ENCODE peak calls at places on chromosome 4, in eight cellular contexts. Z is Peyer's patch, I is kidney epithelial cell, E is heart left ventricle, W is cardiac muscle cell, J is brain microvascular endothelial cell, R is AG04450, O is endothelial cell of umbilical vein. A is an unnamed sample.

GRCh38 chr4:177759714-177760113 is 317.5 kb upstream of the AGA start:
- DNase-seq in Z (no peak), I (no peak), E (no peak), W (no peak), J (no peak), R (no peak), O (no peak), A (no peak)

GRCh38 chr4:64266263-64266662 is 143.0 kb downstream of the TECRL start:
- DNase-seq in Z (no peak), I (no peak), E (no peak), W (peak), J (no peak), R (no peak), O (no peak), A (no peak)

GRCh38 chr4:77586953-77587383 is 18.7 kb upstream of the CXCL13 start:
- DNase-seq in Z (no peak), I (no peak), E (no peak), W (no peak), J (no peak), R (no peak), O (no peak), A (no peak)

GRCh38 chr4:84750260-84750955 is 167.5 kb downstream of the CDS1 start:
- DNase-seq in Z (no peak), I (peak), E (no peak), W (peak), J (peak), R (peak), O (peak), A (no peak)

GRCh38 chr4:147755567-147756295 is 23.8 kb downstream of the ARHGAP10 start:
- DNase-seq in Z (no peak), I (no peak), E (no peak), W (no peak), J (no peak), R (peak), O (no peak), A (no peak)

GRCh38 chr4:184385705-184386141 is 88.6 kb downstream of the IRF2 start:
- DNase-seq in Z (no peak), I (no peak), E (peak), W (no peak), J (no peak), R (no peak), O (peak), A (no peak)

GRCh38 chr4:137621056-137621455 is 88.8 kb upstream of the PCDH18 start:
- DNase-seq in Z (no peak), I (no peak), E (no peak), W (no peak), J (peak), R (no peak), O (no peak), A (no peak)

GRCh38 chr4:1414831-1415680 is 8.8 kb upstream of the NKX1-1 start:
- DNase-seq in Z (no peak), I (no peak), E (no peak), W (no peak), J (no peak), R (no peak), O (no peak), A (no peak)

GRCh38 chr4:153114771-153115321 is 89.4 kb upstream of the TRIM2 start:
- DNase-seq in Z (no peak), I (no peak), E (no peak), W (no peak), J (peak), R (no peak), O (no peak), A (no peak)

GRCh38 chr4:165133150-165133549 is 20.5 kb upstream of the TMEM192 start:
- DNase-seq in Z (no peak), I (no peak), E (no peak), W (no peak), J (no peak), R (no peak), O (no peak), A (no peak)

GRCh38 chr4:83440148-83440814 is 15.3 kb downstream of the HELQ start:
- DNase-seq in Z (no peak), I (no peak), E (no peak), W (no peak), J (no peak), R (no peak), O (no peak), A (no peak)

GRCh38 chr4:25559508-25559907 is 96.1 kb upstream of the SLC34A2 start:
- DNase-seq in Z (no peak), I (no peak), E (no peak), W (no peak), J (no peak), R (no peak), O (no peak), A (no peak)

GRCh38 chr4:153788419-153789276 is at the start of gene SFRP2:
- DNase-seq in Z (peak), I (no peak), E (no peak), W (peak), J (no peak), R (no peak), O (no peak), A (no peak)

GRCh38 chr4:3660086-3660927 is 105.9 kb upstream of the ADRA2C start:
- DNase-seq in Z (no peak), I (no peak), E (no peak), W (no peak), J (no peak), R (no peak), O (no peak), A (peak)

GRCh38 chr4:24924309-24924781 is 11.5 kb upstream of the CCDC149 start:
- DNase-seq in Z (no peak), I (peak), E (no peak), W (no peak), J (peak), R (peak), O (no peak), A (no peak)

GRCh38 chr4:4610672-4611071 is 68.8 kb upstream of the STX18 start:
- DNase-seq in Z (no peak), I (no peak), E (no peak), W (no peak), J (no peak), R (no peak), O (no peak), A (no peak)

GRCh38 chr4:91171217-91171616 is 1044.0 kb downstream of the CCSER1 start:
- DNase-seq in Z (no peak), I (no peak), E (no peak), W (no peak), J (no peak), R (no peak), O (peak), A (no peak)

GRCh38 chr4:19913670-19914069 is 338.0 kb upstream of the SLIT2 start:
- DNase-seq in Z (no peak), I (peak), E (no peak), W (no peak), J (no peak), R (no peak), O (no peak), A (no peak)

GRCh38 chr4:95505149-95505548 is 43.6 kb downstream of the UNC5C start:
- DNase-seq in Z (no peak), I (peak), E (no peak), W (no peak), J (no peak), R (peak), O (peak), A (no peak)

GRCh38 chr4:14338206-14338605 is 664.1 kb upstream of the CPEB2 start:
- DNase-seq in Z (no peak), I (no peak), E (no peak), W (no peak), J (no peak), R (no peak), O (no peak), A (no peak)

GRCh38 chr4:144575181-144575580 is 70.8 kb upstream of the HHIP start:
- DNase-seq in Z (no peak), I (no peak), E (no peak), W (peak), J (no peak), R (no peak), O (peak), A (no peak)

GRCh38 chr4:134691915-134692314 is 490.3 kb upstream of the PABPC4L start:
- DNase-seq in Z (no peak), I (no peak), E (no peak), W (no peak), J (peak), R (no peak), O (no peak), A (no peak)

GRCh38 chr4:155948541-155948940 is 5.1 kb downstream of the CTSO start:
- DNase-seq in Z (no peak), I (no peak), E (no peak), W (no peak), J (no peak), R (no peak), O (no peak), A (no peak)

GRCh38 chr4:166165829-166166420 is 292.9 kb downstream of the TLL1 start:
- DNase-seq in Z (no peak), I (peak), E (no peak), W (peak), J (peak), R (peak), O (peak), A (no peak)

DNA sequence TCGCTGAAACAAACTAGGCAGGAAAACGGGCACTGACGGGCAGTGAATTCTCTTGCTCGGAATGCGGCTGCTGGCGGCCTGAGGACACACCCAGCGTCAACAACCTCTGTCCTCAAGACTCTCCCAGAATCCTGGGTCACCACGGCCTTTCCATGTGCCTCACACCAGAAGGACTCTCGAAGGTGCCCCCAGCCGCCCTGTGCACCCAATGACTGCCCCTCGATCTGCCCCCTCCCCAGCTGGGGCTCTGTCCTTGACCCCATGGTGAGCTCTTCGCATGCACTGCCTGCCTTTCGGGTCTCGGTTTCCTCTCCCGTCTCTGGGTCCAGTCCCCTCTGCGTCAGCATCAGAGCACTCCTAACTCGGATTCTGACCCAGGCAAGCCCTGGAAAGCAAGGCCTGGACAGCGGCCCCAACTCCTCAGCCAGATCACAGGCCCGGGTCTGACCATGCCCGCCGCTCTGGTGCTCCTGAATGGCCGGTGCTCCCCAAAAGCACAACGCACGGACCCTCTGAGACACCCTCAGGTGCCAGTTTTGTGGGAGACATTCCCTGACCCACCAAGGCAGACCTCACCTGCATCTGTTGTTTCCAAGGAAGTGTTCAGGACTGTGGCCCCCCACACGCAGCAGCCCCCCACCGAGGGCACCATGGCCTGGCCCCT is 56.0 kb downstream of the ACOX3 start:
- DNase-seq in Z (no peak), I (no peak), E (peak), W (no peak), J (no peak), R (no peak), O (no peak), A (no peak)
- H3K4me3 ChIP-seq in Z (no peak), I (no peak), E (no peak), W (no peak), J (no peak), R (no peak), O (no peak), A (no peak)

GRCh38 chr4:7850489-7850888 is 89.2 kb downstream of the AFAP1 start:
- DNase-seq in Z (no peak), I (no peak), E (no peak), W (no peak), J (no peak), R (no peak), O (no peak), A (no peak)
- TF ChIP-seq CTCF in Z (no peak), I (no peak), E (no peak), W (no peak), J (peak), R (no peak), O (no peak), A (no peak)

DNA sequence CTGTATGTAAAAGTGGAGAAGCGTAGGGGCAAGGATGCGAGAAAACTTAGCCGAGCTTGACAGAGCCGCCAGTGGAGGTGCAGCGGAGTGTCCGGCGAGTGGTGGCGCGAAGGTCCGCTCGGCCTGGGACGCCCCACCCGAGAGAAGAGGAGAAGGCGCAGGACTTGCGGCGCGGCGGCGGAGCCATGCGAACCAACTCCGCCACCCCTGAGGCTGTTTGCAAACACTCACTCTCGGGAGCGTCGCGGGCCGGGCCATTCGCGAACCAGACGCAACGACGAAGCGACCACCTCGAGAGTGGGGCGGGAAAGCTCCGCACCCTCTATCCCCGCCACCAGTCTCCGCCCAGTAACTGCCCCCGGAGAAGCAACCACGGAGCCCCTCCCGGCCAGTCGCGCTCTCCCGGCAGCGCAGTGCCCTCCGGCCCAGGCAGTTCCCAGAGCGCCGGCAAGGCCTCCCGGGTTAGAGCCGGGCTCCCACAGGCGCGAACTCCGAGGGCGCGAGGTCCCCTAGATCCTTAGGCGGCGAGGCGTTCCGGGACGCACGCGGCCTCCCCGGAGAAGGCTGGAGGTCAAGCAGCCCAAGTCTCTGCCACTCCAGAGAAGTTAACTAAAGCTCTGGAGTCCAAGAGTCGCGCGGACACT is 2.2 kb upstream of the MAB21L2 start:
- DNase-seq in Z (peak), I (no peak), E (peak), W (peak), J (no peak), R (no peak), O (no peak), A (peak)
- H3K4me3 ChIP-seq in Z (peak), I (peak), E (no peak), W (peak), J (peak), R (peak), O (no peak), A (peak)

DNA sequence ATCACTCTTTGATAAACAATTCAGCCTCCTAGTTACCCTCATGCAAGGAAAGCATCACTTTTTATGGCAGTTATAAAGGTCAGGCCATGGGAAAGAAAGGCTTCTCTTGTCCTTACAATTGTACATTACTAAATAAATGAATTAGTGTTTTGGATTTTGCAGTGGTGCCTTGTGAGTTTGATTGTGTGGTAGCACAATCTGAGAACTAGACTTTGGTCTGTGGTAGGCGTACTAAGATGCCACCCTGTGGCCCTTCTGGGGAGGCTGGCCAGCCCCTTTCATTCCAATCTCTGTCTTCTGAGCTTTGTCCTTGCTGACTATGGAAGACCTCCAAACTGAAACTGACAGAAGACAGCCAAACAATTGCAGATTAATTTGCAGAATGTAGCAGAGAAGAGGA is 14.6 kb upstream of the HNRNPD start:
- DNase-seq in Z (no peak), I (no peak), E (no peak), W (no peak), J (no peak), R (no peak), O (no peak), A (no peak)
- TF ChIP-seq CTCF in Z (peak), I (no peak), E (peak), W (no peak), J (peak), R (no peak), O (no peak), A (peak)

GRCh38 chr4:123352240-123352945 is 44.2 kb upstream of the SPRY1 start:
- DNase-seq in Z (no peak), I (no peak), E (no peak), W (no peak), J (no peak), R (no peak), O (peak), A (no peak)
- H3K4me3 ChIP-seq in Z (no peak), I (no peak), E (no peak), W (no peak), J (no peak), R (no peak), O (no peak), A (no peak)

DNA sequence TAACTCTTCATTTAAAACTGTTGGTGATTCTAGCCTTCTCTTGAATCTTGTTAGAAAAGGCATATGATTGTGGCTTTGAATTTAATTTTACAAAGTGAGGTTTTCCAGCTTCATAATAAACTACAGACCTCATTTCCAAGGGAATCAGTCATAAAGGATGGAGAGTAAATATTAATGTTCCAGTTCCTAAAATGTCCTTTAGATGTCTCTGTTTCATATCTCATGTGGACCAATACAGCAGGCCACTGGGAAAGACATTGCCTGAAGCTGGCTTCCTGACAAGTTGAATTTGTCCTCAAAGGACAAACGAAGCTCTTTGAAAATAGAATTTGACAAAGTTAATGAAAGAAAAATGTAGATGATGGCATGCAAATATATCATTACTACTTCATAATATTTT is 125.4 kb downstream of the ZNF330 start:
- DNase-seq in Z (no peak), I (no peak), E (peak), W (peak), J (peak), R (peak), O (peak), A (no peak)
- TF ChIP-seq CTCF in Z (peak), I (peak), E (peak), W (peak), J (peak), R (peak), O (peak), A (peak)

DNA sequence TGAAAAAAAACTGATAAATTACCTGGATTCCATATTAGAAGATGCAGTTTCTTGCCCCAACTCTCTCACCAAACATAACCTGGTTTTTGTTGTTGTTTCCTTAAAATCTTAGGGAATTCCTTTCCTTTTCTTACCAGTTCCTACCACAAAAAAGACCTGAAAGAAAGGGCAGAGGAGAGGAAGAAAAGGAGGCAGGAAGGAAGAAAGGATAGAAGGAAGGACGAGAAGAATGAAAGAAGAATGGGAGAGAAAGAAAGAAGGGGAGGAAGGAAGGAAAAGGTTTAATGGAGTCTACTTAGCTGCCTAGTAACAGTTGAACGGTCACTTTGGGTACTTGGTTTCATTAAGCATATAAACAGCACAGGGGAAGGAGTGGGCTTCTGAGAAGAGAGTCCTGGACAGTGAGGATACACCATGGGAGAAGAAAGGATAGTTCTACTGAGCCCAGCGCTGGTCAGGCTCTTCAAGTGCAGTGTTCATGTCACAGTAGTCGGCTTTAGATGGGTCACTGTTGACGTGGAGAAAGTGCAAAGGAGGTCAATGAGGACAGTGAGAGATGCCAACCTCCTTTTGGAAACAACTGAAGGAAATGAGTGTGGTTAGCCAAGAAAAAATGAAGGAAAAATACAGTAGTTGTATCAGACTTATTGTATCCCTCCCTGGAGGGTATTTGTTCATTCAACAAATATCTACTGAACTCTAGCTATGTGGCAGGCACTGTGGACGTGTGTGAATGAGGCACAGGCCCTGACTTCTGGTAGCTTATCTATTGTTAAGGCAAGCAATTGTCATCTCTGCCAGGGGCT is 1.1 kb upstream of the CHIC2 start:
- DNase-seq in Z (no peak), I (no peak), E (peak), W (peak), J (no peak), R (no peak), O (peak), A (no peak)
- H3K4me3 ChIP-seq in Z (peak), I (no peak), E (no peak), W (peak), J (no peak), R (no peak), O (peak), A (peak)

DNA sequence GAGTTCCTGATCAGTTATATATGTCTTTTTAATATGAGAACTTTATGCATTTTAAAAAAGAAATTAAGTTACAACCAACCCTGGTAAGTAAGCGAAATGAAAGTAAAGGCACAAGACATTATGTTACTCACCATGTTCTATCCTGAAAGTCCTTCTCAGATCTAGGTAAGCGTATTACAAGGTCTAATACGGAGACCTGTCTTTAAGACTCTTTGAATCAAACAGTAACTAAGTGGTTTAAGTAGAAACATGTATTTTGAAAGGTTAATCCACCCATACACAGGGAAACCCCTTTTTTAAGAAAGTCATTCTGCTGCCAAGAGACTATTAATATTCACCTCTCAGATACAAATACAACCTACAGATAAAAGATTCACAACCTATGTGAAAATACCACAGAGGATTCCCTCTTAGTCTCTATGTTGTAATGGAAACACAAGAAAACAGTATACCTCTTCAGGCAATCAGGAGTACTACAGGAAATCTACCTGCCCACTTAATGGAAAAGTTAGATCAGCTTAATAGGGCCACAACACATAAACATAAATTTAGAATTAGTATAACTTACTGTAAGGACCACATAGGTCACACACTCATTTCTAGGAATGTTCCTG is 63.2 kb upstream of the TNIP3 start:
- DNase-seq in Z (no peak), I (no peak), E (no peak), W (no peak), J (no peak), R (no peak), O (no peak), A (no peak)
- TF ChIP-seq CTCF in Z (peak), I (peak), E (no peak), W (no peak), J (no peak), R (no peak), O (no peak), A (no peak)